ENCODE peak calls at places on chromosomes 16 and 17, in eight cellular contexts. K is stomach, W is breast epithelium, B is HCT116, U is K562, A is endothelial cell of umbilical vein, T is transverse colon, S is sigmoid colon. Y is an unnamed sample.
A peak's percentile ranks its signal among the peaks of the same experiment; 100 is the strongest.

GRCh38 chr17:45022288-45022648 is 29.2 kb downstream of the DCAKD start:
- DNase-seq in A (no peak), K (no peak), W (no peak), U (no peak), T (no peak), S (no peak), B (no peak), Y (no peak)

GRCh38 chr16:65713409-65713808 is 591.5 kb upstream of the CDH11 start:
- DNase-seq in A (no peak), K (no peak), W (no peak), T (no peak), U (no peak), B (no peak), S (no peak), Y (no peak)

GRCh38 chr17:31490991-31491793 is 99.7 kb downstream of the RAB11FIP4 start:
- DNase-seq in A (no peak), S (no peak), T (peak; percentile 57), K (no peak), W (no peak), B (no peak), U (no peak), Y (no peak)

GRCh38 chr17:560379-560935 is 154.2 kb downstream of the VPS53 start:
- DNase-seq in W (no peak), A (peak; percentile 84), B (no peak), U (no peak), S (no peak), T (no peak), K (no peak), Y (no peak)

GRCh38 chr17:7249830-7250229 is 1.7 kb downstream of the CTDNEP1 start:
- DNase-seq in K (no peak), S (no peak), T (no peak), U (no peak), W (no peak), A (no peak), B (no peak), Y (no peak)

GRCh38 chr16:86854058-86854621 is 275.8 kb downstream of the FOXL1 start:
- DNase-seq in T (no peak), A (peak; percentile 63), B (no peak), W (no peak), U (no peak), S (peak; percentile 35), K (no peak), Y (no peak)

GRCh38 chr17:35536664-35537160 is 766 bp downstream of the SLFN12L start:
- DNase-seq in B (no peak), W (no peak), U (no peak), A (no peak), K (no peak), T (no peak), S (no peak), Y (no peak)

GRCh38 chr17:70420876-70421445 is 251.6 kb downstream of the KCNJ2 start:
- DNase-seq in K (no peak), U (no peak), T (no peak), W (no peak), A (no peak), S (no peak), B (no peak), Y (no peak)

GRCh38 chr17:8791910-8792270 is 7.3 kb downstream of the MFSD6L start:
- DNase-seq in A (peak; percentile 2), U (peak; percentile 12), K (no peak), B (peak; percentile 19), S (no peak), T (no peak), W (no peak), Y (peak; percentile 64)

GRCh38 chr16:84557059-84557458 is 52.6 kb upstream of the MEAK7 start:
- DNase-seq in A (no peak), S (no peak), W (no peak), B (no peak), T (no peak), U (no peak), K (no peak), Y (no peak)

GRCh38 chr17:57259817-57260216 is 3.5 kb downstream of the MSI2 start:
- DNase-seq in K (no peak), S (no peak), T (no peak), W (no peak), A (no peak), U (no peak), B (no peak), Y (no peak)

GRCh38 chr17:1929896-1930750 is 95.0 kb downstream of the RTN4RL1 start:
- DNase-seq in S (no peak), A (no peak), W (no peak), K (no peak), T (no peak), B (no peak), U (no peak), Y (no peak)

DNA sequence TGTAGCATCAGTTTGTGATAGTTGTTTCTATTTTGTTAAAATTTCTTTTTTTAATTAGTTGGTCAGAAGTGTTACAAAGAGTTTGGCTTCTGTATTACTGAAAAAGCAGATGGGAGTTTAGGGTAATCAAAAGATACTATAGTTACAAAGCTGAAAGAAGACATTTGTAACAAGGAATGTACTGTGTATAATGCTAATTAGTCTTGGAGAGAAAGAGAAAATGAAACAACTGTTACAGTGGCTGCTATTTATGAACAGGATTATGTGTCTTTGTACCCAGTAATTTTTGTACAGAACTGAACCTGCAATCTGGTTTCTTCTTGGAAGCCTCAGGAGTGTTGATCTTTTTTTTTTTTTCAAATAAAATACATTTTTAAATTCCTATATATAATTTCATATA is 14.3 kb downstream of the GDPD1 start:
- DNase-seq in S (no peak), A (no peak), U (no peak), T (no peak), W (no peak), B (no peak), K (no peak), Y (no peak)
- TF ChIP-seq POLR2A in S (no peak), A (no peak), U (no peak), T (no peak), W (no peak), B (no peak), K (no peak), Y (no peak)

DNA sequence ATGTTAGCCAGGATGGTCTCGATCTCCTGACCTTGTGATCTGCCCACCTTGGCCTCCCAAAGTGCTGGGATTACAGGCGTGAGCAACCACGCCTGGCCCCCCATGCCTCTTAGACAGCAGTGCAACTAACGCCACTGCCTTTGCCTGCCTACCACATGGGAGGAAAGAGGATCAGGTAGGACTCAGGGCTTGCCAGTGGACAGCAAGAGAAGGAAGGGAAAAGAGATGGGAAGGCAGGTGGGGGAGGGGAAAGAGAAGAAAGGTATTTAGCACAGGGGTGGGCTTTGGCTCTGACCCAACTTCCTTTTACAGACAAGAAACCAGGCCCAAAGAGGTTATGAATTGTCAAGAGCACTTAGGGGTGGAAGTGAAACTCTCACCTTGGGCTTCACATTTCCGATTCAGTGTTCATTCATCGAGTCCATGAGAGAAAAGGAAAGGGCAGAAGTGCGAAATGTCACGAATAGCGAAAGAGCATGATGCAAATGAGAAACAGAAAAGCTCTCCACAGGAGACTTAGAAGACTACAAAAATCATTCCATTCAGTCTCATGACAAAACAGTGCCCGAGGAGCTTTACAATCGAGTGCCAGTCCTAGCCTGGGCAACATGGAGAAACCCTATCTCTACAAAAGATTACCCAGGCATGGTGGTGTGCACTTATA is 36.4 kb downstream of the CDK5R1 start:
- DNase-seq in K (no peak), S (peak; percentile 30), U (no peak), W (no peak), A (no peak), B (no peak), T (peak; percentile 21), Y (no peak)
- TF ChIP-seq POLR2AphosphoS5 in K (no peak), S (no peak), U (no peak), W (no peak), A (no peak), B (no peak), T (no peak), Y (no peak)

GRCh38 chr17:77617516-77617915 is 341.0 kb upstream of the TNRC6C start:
- DNase-seq in S (no peak), A (no peak), K (no peak), B (no peak), U (no peak), W (no peak), T (no peak), Y (no peak)

GRCh38 chr17:77619851-77620250 is 338.7 kb upstream of the TNRC6C start:
- DNase-seq in K (no peak), U (no peak), T (no peak), S (peak; percentile 7), A (no peak), W (no peak), B (no peak), Y (no peak)

GRCh38 chr17:77619326-77619725 is 339.2 kb upstream of the TNRC6C start:
- DNase-seq in A (no peak), S (peak; percentile 35), K (no peak), U (no peak), W (no peak), T (no peak), B (no peak), Y (no peak)

GRCh38 chr17:77618173-77618572 is 340.3 kb upstream of the TNRC6C start:
- DNase-seq in B (no peak), T (no peak), S (no peak), W (no peak), A (no peak), U (no peak), K (no peak), Y (no peak)

GRCh38 chr17:77618731-77619130 is 339.8 kb upstream of the TNRC6C start:
- DNase-seq in B (no peak), A (no peak), U (no peak), W (no peak), K (no peak), S (no peak), T (no peak), Y (no peak)
- TF ChIP-seq POLR2A in B (no peak), A (no peak), U (no peak), W (no peak), K (no peak), S (no peak), T (no peak), Y (no peak)

GRCh38 chr17:50626037-50626574 is 8.6 kb upstream of the ABCC3 start:
- DNase-seq in B (peak; percentile 58), T (peak; percentile 71), W (peak; percentile 68), A (peak; percentile 65), U (peak; percentile 79), K (peak; percentile 82), S (peak; percentile 90), Y (no peak)
- TF ChIP-seq POLR2AphosphoS5 in B (no peak), T (no peak), W (peak; percentile 14), A (no peak), U (no peak), K (peak; percentile 42), S (no peak), Y (peak; percentile 27)

DNA sequence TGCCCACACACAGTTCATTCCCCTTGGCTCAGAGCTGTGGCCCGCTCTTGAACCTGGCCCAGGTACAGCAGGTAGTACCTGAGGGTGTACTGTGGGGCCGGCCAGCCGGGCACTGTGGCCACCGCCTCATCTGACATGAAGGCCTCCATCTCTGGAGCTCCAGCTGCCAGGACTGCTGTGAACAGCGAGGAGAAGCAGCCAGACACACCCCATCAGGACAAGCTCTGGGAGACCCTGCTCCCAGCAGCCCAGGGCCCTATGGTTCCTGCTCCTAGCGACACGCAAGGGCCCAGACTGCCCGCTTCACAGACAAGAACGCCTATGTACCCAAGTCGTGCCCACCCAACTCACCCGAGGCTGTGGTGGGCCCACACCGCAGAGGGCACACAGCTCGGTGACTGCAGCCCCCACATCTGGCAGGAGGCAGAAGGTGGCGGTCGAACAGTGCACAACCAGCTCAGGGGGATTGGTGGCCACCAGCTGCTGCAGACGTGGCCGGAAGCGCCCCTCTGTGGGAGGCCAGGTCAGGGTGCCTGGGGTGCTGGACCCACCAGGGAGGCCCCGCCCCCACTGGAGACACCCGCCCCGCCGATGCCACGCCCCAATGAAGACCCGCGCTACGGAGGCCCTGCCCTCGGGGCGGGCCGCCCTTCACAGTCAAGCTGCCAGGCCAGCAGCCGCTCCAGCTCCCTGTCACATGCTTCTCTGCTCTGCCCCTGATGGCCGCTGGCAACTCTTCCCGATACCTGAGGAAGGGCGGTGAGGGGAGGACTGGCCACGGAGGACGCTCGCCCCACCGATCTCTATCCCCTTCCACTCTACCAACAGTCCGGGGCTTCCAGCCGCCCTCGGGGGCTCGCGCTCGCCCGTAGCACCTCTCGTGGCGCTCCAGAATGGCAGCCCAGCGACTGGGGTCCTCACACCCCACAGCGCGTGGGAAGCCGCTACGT is 1.1 kb upstream of the STUB1 start:
- DNase-seq in K (peak; percentile 76), U (peak; percentile 83), A (peak; percentile 49), T (peak; percentile 74), W (peak; percentile 73), S (peak; percentile 90), B (no peak), Y (no peak)
- TF ChIP-seq POLR2A in K (no peak), U (peak; percentile 83), A (no peak), T (peak; percentile 5), W (no peak), S (no peak), B (no peak), Y (no peak)

Y was measured in vagina.